ENCODE peak calls at places on chromosome 19, in ten cellular contexts. One of them, this sample, is unnamed.

GRCh38 chr19:11420429-11420893 is 1.3 kb upstream of the RGL3 start:
- DNase-seq in fibroblast of mammary gland: peak
- DNase-seq in thoracic aorta: no peak
- DNase-seq in neural crest cell: no peak
- DNase-seq in stimulated activated CD4-positive, alpha-beta T cell treated with anti-CD3 and anti-CD28 coated beads, Interleukin-4, amount 100 ng/mL, for 24 hours: no peak
- DNase-seq in G401: no peak
- DNase-seq in activated T-helper 2 cell treated with anti-CD3 and anti-CD28 coated beads, Interferon-gamma antibody, Interleukin-2, Interleukin-4, amounts not matched to agents 10 μg/mL and 5 μg/mL and 100 μg/mL, durations not matched to agents 14 hours and 24 hours and 36 hours: no peak
- DNase-seq in progenitor cell of endocrine pancreas: no peak
- DNase-seq in Daoy: no peak
- DNase-seq in omental fat pad: no peak
- DNase-seq in this sample: no peak

GRCh38 chr19:55693336-55693974 is 18.4 kb downstream of the EPN1 start:
- DNase-seq in neural crest cell: no peak
- DNase-seq in G401: no peak
- DNase-seq in Daoy: no peak
- DNase-seq in thoracic aorta: no peak
- DNase-seq in progenitor cell of endocrine pancreas: no peak
- DNase-seq in omental fat pad: no peak
- DNase-seq in fibroblast of mammary gland: no peak
- DNase-seq in activated T-helper 2 cell treated with anti-CD3 and anti-CD28 coated beads, Interferon-gamma antibody, Interleukin-2, Interleukin-4, amounts not matched to agents 10 μg/mL and 5 μg/mL and 100 μg/mL, durations not matched to agents 14 hours and 24 hours and 36 hours: no peak
- DNase-seq in stimulated activated CD4-positive, alpha-beta T cell treated with anti-CD3 and anti-CD28 coated beads, Interleukin-4, amount 100 ng/mL, for 24 hours: no peak
- DNase-seq in this sample: no peak

GRCh38 chr19:15479391-15480345 is at the start of gene PGLYRP2:
- DNase-seq in activated T-helper 2 cell treated with anti-CD3 and anti-CD28 coated beads, Interferon-gamma antibody, Interleukin-2, Interleukin-4, amounts not matched to agents 10 μg/mL and 5 μg/mL and 100 μg/mL, durations not matched to agents 14 hours and 24 hours and 36 hours: no peak
- DNase-seq in fibroblast of mammary gland: no peak
- DNase-seq in omental fat pad: no peak
- DNase-seq in Daoy: peak
- DNase-seq in G401: peak
- DNase-seq in stimulated activated CD4-positive, alpha-beta T cell treated with anti-CD3 and anti-CD28 coated beads, Interleukin-4, amount 100 ng/mL, for 24 hours: no peak
- DNase-seq in neural crest cell: no peak
- DNase-seq in thoracic aorta: no peak
- DNase-seq in progenitor cell of endocrine pancreas: no peak
- DNase-seq in this sample: no peak

GRCh38 chr19:29176981-29177754 is 35.8 kb downstream of the UQCRFS1 start:
- DNase-seq in Daoy: no peak
- DNase-seq in fibroblast of mammary gland: no peak
- DNase-seq in progenitor cell of endocrine pancreas: no peak
- DNase-seq in thoracic aorta: no peak
- DNase-seq in omental fat pad: no peak
- DNase-seq in activated T-helper 2 cell treated with anti-CD3 and anti-CD28 coated beads, Interferon-gamma antibody, Interleukin-2, Interleukin-4, amounts not matched to agents 10 μg/mL and 5 μg/mL and 100 μg/mL, durations not matched to agents 14 hours and 24 hours and 36 hours: no peak
- DNase-seq in neural crest cell: no peak
- DNase-seq in stimulated activated CD4-positive, alpha-beta T cell treated with anti-CD3 and anti-CD28 coated beads, Interleukin-4, amount 100 ng/mL, for 24 hours: no peak
- DNase-seq in G401: no peak
- DNase-seq in this sample: no peak

GRCh38 chr19:22619371-22619770 is 14.8 kb upstream of the ZNF492 start:
- DNase-seq in progenitor cell of endocrine pancreas: no peak
- DNase-seq in stimulated activated CD4-positive, alpha-beta T cell treated with anti-CD3 and anti-CD28 coated beads, Interleukin-4, amount 100 ng/mL, for 24 hours: no peak
- DNase-seq in activated T-helper 2 cell treated with anti-CD3 and anti-CD28 coated beads, Interferon-gamma antibody, Interleukin-2, Interleukin-4, amounts not matched to agents 10 μg/mL and 5 μg/mL and 100 μg/mL, durations not matched to agents 14 hours and 24 hours and 36 hours: no peak
- DNase-seq in Daoy: no peak
- DNase-seq in thoracic aorta: no peak
- DNase-seq in fibroblast of mammary gland: no peak
- DNase-seq in omental fat pad: no peak
- DNase-seq in G401: peak
- DNase-seq in neural crest cell: no peak
- DNase-seq in this sample: no peak

GRCh38 chr19:3585301-3586123 is at the start of gene GIPC3:
- DNase-seq in G401: no peak
- DNase-seq in neural crest cell: no peak
- DNase-seq in fibroblast of mammary gland: no peak
- DNase-seq in progenitor cell of endocrine pancreas: no peak
- DNase-seq in activated T-helper 2 cell treated with anti-CD3 and anti-CD28 coated beads, Interferon-gamma antibody, Interleukin-2, Interleukin-4, amounts not matched to agents 10 μg/mL and 5 μg/mL and 100 μg/mL, durations not matched to agents 14 hours and 24 hours and 36 hours: no peak
- DNase-seq in stimulated activated CD4-positive, alpha-beta T cell treated with anti-CD3 and anti-CD28 coated beads, Interleukin-4, amount 100 ng/mL, for 24 hours: no peak
- DNase-seq in Daoy: no peak
- DNase-seq in thoracic aorta: no peak
- DNase-seq in omental fat pad: no peak
- DNase-seq in this sample: no peak

GRCh38 chr19:35265126-35265995 is 3.4 kb upstream of the USF2 start:
- DNase-seq in thoracic aorta: no peak
- DNase-seq in fibroblast of mammary gland: peak
- DNase-seq in Daoy: no peak
- DNase-seq in stimulated activated CD4-positive, alpha-beta T cell treated with anti-CD3 and anti-CD28 coated beads, Interleukin-4, amount 100 ng/mL, for 24 hours: no peak
- DNase-seq in activated T-helper 2 cell treated with anti-CD3 and anti-CD28 coated beads, Interferon-gamma antibody, Interleukin-2, Interleukin-4, amounts not matched to agents 10 μg/mL and 5 μg/mL and 100 μg/mL, durations not matched to agents 14 hours and 24 hours and 36 hours: no peak
- DNase-seq in progenitor cell of endocrine pancreas: peak
- DNase-seq in omental fat pad: no peak
- DNase-seq in neural crest cell: no peak
- DNase-seq in G401: no peak
- DNase-seq in this sample: no peak

GRCh38 chr19:55699221-55699620 is 24.2 kb downstream of the EPN1 start:
- DNase-seq in neural crest cell: no peak
- DNase-seq in Daoy: no peak
- DNase-seq in G401: no peak
- DNase-seq in activated T-helper 2 cell treated with anti-CD3 and anti-CD28 coated beads, Interferon-gamma antibody, Interleukin-2, Interleukin-4, amounts not matched to agents 10 μg/mL and 5 μg/mL and 100 μg/mL, durations not matched to agents 14 hours and 24 hours and 36 hours: no peak
- DNase-seq in stimulated activated CD4-positive, alpha-beta T cell treated with anti-CD3 and anti-CD28 coated beads, Interleukin-4, amount 100 ng/mL, for 24 hours: no peak
- DNase-seq in thoracic aorta: no peak
- DNase-seq in omental fat pad: no peak
- DNase-seq in fibroblast of mammary gland: no peak
- DNase-seq in progenitor cell of endocrine pancreas: no peak
- DNase-seq in this sample: no peak

GRCh38 chr19:8663920-8664670 is 33.7 kb downstream of the NFILZ start:
- DNase-seq in G401: no peak
- DNase-seq in thoracic aorta: no peak
- DNase-seq in activated T-helper 2 cell treated with anti-CD3 and anti-CD28 coated beads, Interferon-gamma antibody, Interleukin-2, Interleukin-4, amounts not matched to agents 10 μg/mL and 5 μg/mL and 100 μg/mL, durations not matched to agents 14 hours and 24 hours and 36 hours: no peak
- DNase-seq in fibroblast of mammary gland: no peak
- DNase-seq in neural crest cell: no peak
- DNase-seq in progenitor cell of endocrine pancreas: no peak
- DNase-seq in omental fat pad: no peak
- DNase-seq in Daoy: no peak
- DNase-seq in stimulated activated CD4-positive, alpha-beta T cell treated with anti-CD3 and anti-CD28 coated beads, Interleukin-4, amount 100 ng/mL, for 24 hours: peak
- DNase-seq in this sample: no peak

GRCh38 chr19:4302238-4302630 is at the start of gene TMIGD2:
- DNase-seq in thoracic aorta: no peak
- DNase-seq in neural crest cell: no peak
- DNase-seq in G401: no peak
- DNase-seq in activated T-helper 2 cell treated with anti-CD3 and anti-CD28 coated beads, Interferon-gamma antibody, Interleukin-2, Interleukin-4, amounts not matched to agents 10 μg/mL and 5 μg/mL and 100 μg/mL, durations not matched to agents 14 hours and 24 hours and 36 hours: no peak
- DNase-seq in omental fat pad: no peak
- DNase-seq in Daoy: no peak
- DNase-seq in progenitor cell of endocrine pancreas: no peak
- DNase-seq in fibroblast of mammary gland: no peak
- DNase-seq in stimulated activated CD4-positive, alpha-beta T cell treated with anti-CD3 and anti-CD28 coated beads, Interleukin-4, amount 100 ng/mL, for 24 hours: no peak
- DNase-seq in this sample: no peak

GRCh38 chr19:480016-480855 is 16.1 kb upstream of the MADCAM1 start:
- DNase-seq in thoracic aorta: peak
- DNase-seq in G401: peak
- DNase-seq in Daoy: peak
- DNase-seq in omental fat pad: no peak
- DNase-seq in neural crest cell: peak
- DNase-seq in activated T-helper 2 cell treated with anti-CD3 and anti-CD28 coated beads, Interferon-gamma antibody, Interleukin-2, Interleukin-4, amounts not matched to agents 10 μg/mL and 5 μg/mL and 100 μg/mL, durations not matched to agents 14 hours and 24 hours and 36 hours: no peak
- DNase-seq in stimulated activated CD4-positive, alpha-beta T cell treated with anti-CD3 and anti-CD28 coated beads, Interleukin-4, amount 100 ng/mL, for 24 hours: peak
- DNase-seq in progenitor cell of endocrine pancreas: peak
- DNase-seq in fibroblast of mammary gland: peak
- DNase-seq in this sample: peak

GRCh38 chr19:57642396-57643046 is 9.6 kb downstream of the ZNF211 start:
- DNase-seq in G401: peak
- DNase-seq in Daoy: no peak
- DNase-seq in fibroblast of mammary gland: no peak
- DNase-seq in thoracic aorta: no peak
- DNase-seq in progenitor cell of endocrine pancreas: no peak
- DNase-seq in neural crest cell: no peak
- DNase-seq in stimulated activated CD4-positive, alpha-beta T cell treated with anti-CD3 and anti-CD28 coated beads, Interleukin-4, amount 100 ng/mL, for 24 hours: no peak
- DNase-seq in activated T-helper 2 cell treated with anti-CD3 and anti-CD28 coated beads, Interferon-gamma antibody, Interleukin-2, Interleukin-4, amounts not matched to agents 10 μg/mL and 5 μg/mL and 100 μg/mL, durations not matched to agents 14 hours and 24 hours and 36 hours: no peak
- DNase-seq in omental fat pad: no peak
- DNase-seq in this sample: no peak

GRCh38 chr19:1747285-1748114 is 5.8 kb upstream of the ONECUT3 start:
- DNase-seq in Daoy: peak
- DNase-seq in fibroblast of mammary gland: peak
- DNase-seq in stimulated activated CD4-positive, alpha-beta T cell treated with anti-CD3 and anti-CD28 coated beads, Interleukin-4, amount 100 ng/mL, for 24 hours: peak
- DNase-seq in G401: no peak
- DNase-seq in omental fat pad: no peak
- DNase-seq in progenitor cell of endocrine pancreas: no peak
- DNase-seq in neural crest cell: no peak
- DNase-seq in thoracic aorta: no peak
- DNase-seq in activated T-helper 2 cell treated with anti-CD3 and anti-CD28 coated beads, Interferon-gamma antibody, Interleukin-2, Interleukin-4, amounts not matched to agents 10 μg/mL and 5 μg/mL and 100 μg/mL, durations not matched to agents 14 hours and 24 hours and 36 hours: no peak
- DNase-seq in this sample: peak

GRCh38 chr19:19477705-19478383 is 37.5 kb downstream of the TSSK6 start:
- DNase-seq in fibroblast of mammary gland: no peak
- DNase-seq in thoracic aorta: no peak
- DNase-seq in omental fat pad: no peak
- DNase-seq in progenitor cell of endocrine pancreas: no peak
- DNase-seq in activated T-helper 2 cell treated with anti-CD3 and anti-CD28 coated beads, Interferon-gamma antibody, Interleukin-2, Interleukin-4, amounts not matched to agents 10 μg/mL and 5 μg/mL and 100 μg/mL, durations not matched to agents 14 hours and 24 hours and 36 hours: no peak
- DNase-seq in neural crest cell: no peak
- DNase-seq in G401: no peak
- DNase-seq in stimulated activated CD4-positive, alpha-beta T cell treated with anti-CD3 and anti-CD28 coated beads, Interleukin-4, amount 100 ng/mL, for 24 hours: no peak
- DNase-seq in Daoy: no peak
- DNase-seq in this sample: no peak

GRCh38 chr19:38384209-38385027 is 3.4 kb downstream of the GGN start:
- DNase-seq in G401: peak
- DNase-seq in stimulated activated CD4-positive, alpha-beta T cell treated with anti-CD3 and anti-CD28 coated beads, Interleukin-4, amount 100 ng/mL, for 24 hours: no peak
- DNase-seq in Daoy: peak
- DNase-seq in fibroblast of mammary gland: no peak
- DNase-seq in omental fat pad: no peak
- DNase-seq in neural crest cell: no peak
- DNase-seq in progenitor cell of endocrine pancreas: no peak
- DNase-seq in thoracic aorta: no peak
- DNase-seq in activated T-helper 2 cell treated with anti-CD3 and anti-CD28 coated beads, Interferon-gamma antibody, Interleukin-2, Interleukin-4, amounts not matched to agents 10 μg/mL and 5 μg/mL and 100 μg/mL, durations not matched to agents 14 hours and 24 hours and 36 hours: no peak
- DNase-seq in this sample: peak

GRCh38 chr19:42317535-42317934 is 4.4 kb downstream of the TMEM145 start:
- DNase-seq in thoracic aorta: no peak
- DNase-seq in G401: no peak
- DNase-seq in neural crest cell: no peak
- DNase-seq in fibroblast of mammary gland: no peak
- DNase-seq in Daoy: no peak
- DNase-seq in progenitor cell of endocrine pancreas: no peak
- DNase-seq in stimulated activated CD4-positive, alpha-beta T cell treated with anti-CD3 and anti-CD28 coated beads, Interleukin-4, amount 100 ng/mL, for 24 hours: no peak
- DNase-seq in omental fat pad: no peak
- DNase-seq in activated T-helper 2 cell treated with anti-CD3 and anti-CD28 coated beads, Interferon-gamma antibody, Interleukin-2, Interleukin-4, amounts not matched to agents 10 μg/mL and 5 μg/mL and 100 μg/mL, durations not matched to agents 14 hours and 24 hours and 36 hours: no peak
- DNase-seq in this sample: no peak